ENCODE peak calls at places on chromosomes 12 and 14, in eight cellular contexts. O is CD8-positive, alpha-beta memory T cell; N is mesothelial cell of epicardium; U is nucleus accumbens; D is AG10803; H is AG09309; G is NCI-H1105 treated with DMSO at 0.1 percent for 48 hours; L is H7. W is an unnamed sample.

GRCh38 chr12:63900922-63901793 is 56.7 kb downstream of the SRGAP1 start:
- DNase-seq in O (no peak), N (no peak), U (no peak), D (no peak), H (no peak), G (no peak), L (no peak), W (no peak)

GRCh38 chr12:87283111-87283510 is 746.1 kb downstream of the C12orf50 start:
- DNase-seq in O (no peak), N (no peak), U (no peak), D (no peak), H (no peak), G (no peak), L (no peak), W (no peak)

GRCh38 chr12:590206-590750 is 73.0 kb downstream of the NINJ2 start:
- DNase-seq in O (no peak), N (no peak), U (no peak), D (no peak), H (no peak), G (no peak), L (no peak), W (no peak)

GRCh38 chr12:19093218-19093617 is 36.3 kb upstream of the PLEKHA5 start:
- DNase-seq in O (no peak), N (no peak), U (no peak), D (peak), H (no peak), G (no peak), L (no peak), W (no peak)

GRCh38 chr12:130978785-130979184 is 25.1 kb downstream of the ADGRD1 start:
- DNase-seq in O (no peak), N (no peak), U (no peak), D (no peak), H (no peak), G (no peak), L (no peak), W (no peak)

GRCh38 chr12:724194-724855 is 28.1 kb upstream of the WNK1 start:
- DNase-seq in O (no peak), N (peak), U (no peak), D (no peak), H (no peak), G (no peak), L (peak), W (no peak)

GRCh38 chr14:72311116-72311515 is 378.9 kb downstream of the RGS6 start:
- DNase-seq in O (no peak), N (no peak), U (no peak), D (no peak), H (no peak), G (no peak), L (no peak), W (no peak)

GRCh38 chr14:49942090-49942489 is 49.2 kb downstream of the ARF6 start:
- DNase-seq in O (no peak), N (no peak), U (no peak), D (no peak), H (no peak), G (no peak), L (no peak), W (no peak)

GRCh38 chr14:35687335-35687939 is 121.7 kb downstream of the RALGAPA1 start:
- DNase-seq in O (peak), N (no peak), U (no peak), D (peak), H (peak), G (peak), L (peak), W (no peak)

GRCh38 chr12:47954467-47955045 is 8.8 kb upstream of the TMEM106C start:
- DNase-seq in O (no peak), N (no peak), U (no peak), D (no peak), H (no peak), G (no peak), L (no peak), W (no peak)

GRCh38 chr12:70049596-70050360 is 193.5 kb upstream of the CNOT2 start:
- DNase-seq in O (no peak), N (no peak), U (no peak), D (no peak), H (no peak), G (no peak), L (no peak), W (no peak)

GRCh38 chr12:80187660-80188090 is 88.3 kb downstream of the OTOGL start:
- DNase-seq in O (no peak), N (no peak), U (no peak), D (peak), H (no peak), G (peak), L (no peak), W (no peak)

GRCh38 chr12:49912846-49913245 is 9.1 kb upstream of the FAIM2 start:
- DNase-seq in O (no peak), N (no peak), U (no peak), D (no peak), H (no peak), G (no peak), L (no peak), W (no peak)

GRCh38 chr12:103841690-103842584 is 903 bp upstream of the NT5DC3 start:
- DNase-seq in O (peak), N (no peak), U (no peak), D (peak), H (peak), G (peak), L (peak), W (peak)

GRCh38 chr12:103012884-103013283 is 55.4 kb downstream of the ASCL1 start:
- DNase-seq in O (no peak), N (no peak), U (peak), D (no peak), H (no peak), G (no peak), L (peak), W (no peak)

GRCh38 chr12:106914796-106915634 is 40.7 kb upstream of the TMEM263 start:
- DNase-seq in O (no peak), N (no peak), U (no peak), D (no peak), H (no peak), G (no peak), L (no peak), W (no peak)

GRCh38 chr14:82070040-82070439 is 536.4 kb upstream of the SEL1L start:
- DNase-seq in O (no peak), N (no peak), U (no peak), D (no peak), H (no peak), G (no peak), L (no peak), W (no peak)

GRCh38 chr12:48907243-48907642 is 18.0 kb downstream of the FKBP11 start:
- DNase-seq in O (no peak), N (no peak), U (no peak), D (no peak), H (no peak), G (no peak), L (no peak), W (no peak)

GRCh38 chr12:13173537-13173936 is 23.0 kb upstream of the EMP1 start:
- DNase-seq in O (no peak), N (no peak), U (no peak), D (peak), H (peak), G (no peak), L (no peak), W (peak)

GRCh38 chr12:60172696-60173095 is 576.9 kb downstream of the SLC16A7 start:
- DNase-seq in O (no peak), N (no peak), U (no peak), D (no peak), H (no peak), G (no peak), L (no peak), W (no peak)

GRCh38 chr12:111409403-111410228 is 3.9 kb downstream of the SH2B3 start:
- DNase-seq in O (no peak), N (no peak), U (no peak), D (peak), H (no peak), G (no peak), L (peak), W (peak)

GRCh38 chr12:738712-739111 is 13.7 kb upstream of the WNK1 start:
- DNase-seq in O (no peak), N (no peak), U (no peak), D (no peak), H (no peak), G (no peak), L (no peak), W (no peak)

GRCh38 chr12:79366374-79366773 is 324.4 kb downstream of the PAWR start:
- DNase-seq in O (no peak), N (no peak), U (no peak), D (no peak), H (no peak), G (no peak), L (peak), W (no peak)

GRCh38 chr12:120350576-120351350 is 18.2 kb downstream of the MSI1 start:
- DNase-seq in O (no peak), N (no peak), U (no peak), D (no peak), H (no peak), G (no peak), L (no peak), W (peak)

GRCh38 chr14:34356267-34356660 is 105.8 kb downstream of the SPTSSA start:
- DNase-seq in O (no peak), N (no peak), U (no peak), D (peak), H (no peak), G (no peak), L (no peak), W (no peak)

GRCh38 chr12:54037360-54038259 is 4.8 kb downstream of the HOXC5 start:
- DNase-seq in O (no peak), N (no peak), U (no peak), D (no peak), H (no peak), G (no peak), L (no peak), W (no peak)

GRCh38 chr14:67358914-67359313 is 690 bp downstream of the ATP6V1D start:
- DNase-seq in O (no peak), N (no peak), U (no peak), D (no peak), H (no peak), G (no peak), L (peak), W (no peak)

GRCh38 chr14:46051801-46052200 is 599.8 kb downstream of the RPL10L start:
- DNase-seq in O (no peak), N (no peak), U (no peak), D (no peak), H (no peak), G (no peak), L (no peak), W (no peak)

GRCh38 chr14:99468836-99469592 is 11.6 kb downstream of the SETD3 start:
- DNase-seq in O (no peak), N (no peak), U (no peak), D (no peak), H (no peak), G (no peak), L (no peak), W (no peak)